ENCODE peak calls at places on chromosomes 12 and 14, in eight cellular contexts. One of them, this sample, is unnamed.

GRCh38 chr14:24251880-24252288 is 9.5 kb upstream of the TINF2 start:
- DNase-seq in progenitor cell of endocrine pancreas: no peak
- DNase-seq in fibroblast of lung: peak; percentile 65
- DNase-seq in IMR-90: peak; percentile 67
- DNase-seq in left lung: peak; percentile 28
- DNase-seq in Caco-2: no peak
- DNase-seq in lung: no peak
- DNase-seq in CD4-positive, alpha-beta T cell: no peak
- DNase-seq in this sample: no peak

GRCh38 chr14:68312884-68313725 is 479.8 kb downstream of the ZFP36L1 start:
- DNase-seq in progenitor cell of endocrine pancreas: no peak
- DNase-seq in fibroblast of lung: no peak
- DNase-seq in IMR-90: no peak
- DNase-seq in left lung: no peak
- DNase-seq in Caco-2: no peak
- DNase-seq in lung: no peak
- DNase-seq in CD4-positive, alpha-beta T cell: no peak
- DNase-seq in this sample: no peak

GRCh38 chr14:26917086-26917485 is 319.3 kb upstream of the NOVA1 start:
- DNase-seq in progenitor cell of endocrine pancreas: no peak
- DNase-seq in fibroblast of lung: peak; percentile 28
- DNase-seq in IMR-90: peak; percentile 2
- DNase-seq in left lung: no peak
- DNase-seq in Caco-2: peak; percentile 5
- DNase-seq in lung: no peak
- DNase-seq in CD4-positive, alpha-beta T cell: no peak
- DNase-seq in this sample: no peak

GRCh38 chr12:45670339-45671065 is 59.0 kb upstream of the ARID2 start:
- DNase-seq in progenitor cell of endocrine pancreas: no peak
- DNase-seq in fibroblast of lung: no peak
- DNase-seq in IMR-90: no peak
- DNase-seq in left lung: no peak
- DNase-seq in Caco-2: no peak
- DNase-seq in lung: no peak
- DNase-seq in CD4-positive, alpha-beta T cell: no peak
- DNase-seq in this sample: no peak

GRCh38 chr14:88667555-88668273 is 104.9 kb downstream of the ZC3H14 start:
- DNase-seq in progenitor cell of endocrine pancreas: peak; percentile 26
- DNase-seq in fibroblast of lung: peak; percentile 71
- DNase-seq in IMR-90: peak; percentile 83
- DNase-seq in left lung: no peak
- DNase-seq in Caco-2: peak; percentile 72
- DNase-seq in lung: peak; percentile 48
- DNase-seq in CD4-positive, alpha-beta T cell: peak; percentile 16
- DNase-seq in this sample: no peak

GRCh38 chr12:123983822-123984485 is 10.9 kb downstream of the ZNF664 start:
- DNase-seq in progenitor cell of endocrine pancreas: no peak
- DNase-seq in fibroblast of lung: peak; percentile 61
- DNase-seq in IMR-90: peak; percentile 75
- DNase-seq in left lung: no peak
- DNase-seq in Caco-2: peak; percentile 49
- DNase-seq in lung: peak; percentile 49
- DNase-seq in CD4-positive, alpha-beta T cell: peak; percentile 33
- DNase-seq in this sample: no peak

GRCh38 chr12:114213055-114213561 is 192.8 kb downstream of the TBX5 start:
- DNase-seq in progenitor cell of endocrine pancreas: no peak
- DNase-seq in fibroblast of lung: no peak
- DNase-seq in IMR-90: no peak
- DNase-seq in left lung: no peak
- DNase-seq in Caco-2: no peak
- DNase-seq in lung: no peak
- DNase-seq in CD4-positive, alpha-beta T cell: no peak
- DNase-seq in this sample: no peak

GRCh38 chr12:14264316-14264715 is 101.2 kb upstream of the ATF7IP start:
- DNase-seq in progenitor cell of endocrine pancreas: no peak
- DNase-seq in fibroblast of lung: no peak
- DNase-seq in IMR-90: peak; percentile 31
- DNase-seq in left lung: no peak
- DNase-seq in Caco-2: peak; percentile 34
- DNase-seq in lung: no peak
- DNase-seq in CD4-positive, alpha-beta T cell: no peak
- DNase-seq in this sample: no peak

GRCh38 chr14:68688872-68689371 is 103.9 kb downstream of the ZFP36L1 start:
- DNase-seq in progenitor cell of endocrine pancreas: no peak
- DNase-seq in fibroblast of lung: peak; percentile 79
- DNase-seq in IMR-90: peak; percentile 76
- DNase-seq in left lung: no peak
- DNase-seq in Caco-2: peak; percentile 28
- DNase-seq in lung: no peak
- DNase-seq in CD4-positive, alpha-beta T cell: no peak
- DNase-seq in this sample: no peak

GRCh38 chr12:42124764-42125371 is 19.8 kb downstream of the GXYLT1 start:
- DNase-seq in progenitor cell of endocrine pancreas: no peak
- DNase-seq in fibroblast of lung: no peak
- DNase-seq in IMR-90: no peak
- DNase-seq in left lung: no peak
- DNase-seq in Caco-2: peak; percentile 31
- DNase-seq in lung: no peak
- DNase-seq in CD4-positive, alpha-beta T cell: no peak
- DNase-seq in this sample: no peak

GRCh38 chr12:121060149-121061001 is 21.3 kb upstream of the OASL start:
- DNase-seq in progenitor cell of endocrine pancreas: no peak
- DNase-seq in fibroblast of lung: peak; percentile 16
- DNase-seq in IMR-90: peak; percentile 33
- DNase-seq in left lung: peak; percentile 39
- DNase-seq in Caco-2: peak; percentile 42
- DNase-seq in lung: no peak
- DNase-seq in CD4-positive, alpha-beta T cell: peak; percentile 56
- DNase-seq in this sample: peak; percentile 50

GRCh38 chr12:121059031-121059898 is 20.2 kb upstream of the OASL start:
- DNase-seq in progenitor cell of endocrine pancreas: no peak
- DNase-seq in fibroblast of lung: no peak
- DNase-seq in IMR-90: no peak
- DNase-seq in left lung: no peak
- DNase-seq in Caco-2: no peak
- DNase-seq in lung: no peak
- DNase-seq in CD4-positive, alpha-beta T cell: no peak
- DNase-seq in this sample: peak; percentile 48

GRCh38 chr12:121064116-121064515 is 25.1 kb upstream of the OASL start:
- DNase-seq in progenitor cell of endocrine pancreas: no peak
- DNase-seq in fibroblast of lung: no peak
- DNase-seq in IMR-90: no peak
- DNase-seq in left lung: no peak
- DNase-seq in Caco-2: no peak
- DNase-seq in lung: no peak
- DNase-seq in CD4-positive, alpha-beta T cell: no peak
- DNase-seq in this sample: no peak

GRCh38 chr12:121062391-121063045 is 23.5 kb upstream of the OASL start:
- DNase-seq in progenitor cell of endocrine pancreas: no peak
- DNase-seq in fibroblast of lung: no peak
- DNase-seq in IMR-90: no peak
- DNase-seq in left lung: no peak
- DNase-seq in Caco-2: no peak
- DNase-seq in lung: no peak
- DNase-seq in CD4-positive, alpha-beta T cell: no peak
- DNase-seq in this sample: peak; percentile 10

DNA sequence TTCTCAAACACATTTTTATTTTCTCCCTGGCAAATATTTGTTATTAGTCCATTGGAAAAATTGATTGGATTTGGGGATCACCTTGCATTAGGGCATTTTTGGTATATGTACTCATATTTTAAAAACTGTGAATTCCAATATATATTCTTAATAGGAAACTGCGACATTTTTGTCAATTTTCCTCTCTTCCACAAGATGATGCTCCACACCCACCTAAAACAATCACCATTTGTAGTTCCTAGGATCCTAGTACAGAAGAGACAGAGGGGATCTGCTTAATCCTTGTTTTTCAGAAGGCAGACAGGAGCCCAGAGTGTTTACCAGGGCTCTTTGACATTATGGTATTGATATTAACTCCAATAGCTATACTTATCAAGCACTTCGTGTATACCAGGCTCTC is 22.8 kb upstream of the OASL start:
- DNase-seq in progenitor cell of endocrine pancreas: no peak
- DNase-seq in fibroblast of lung: no peak
- DNase-seq in IMR-90: peak; percentile 13
- DNase-seq in left lung: no peak
- DNase-seq in Caco-2: no peak
- DNase-seq in lung: no peak
- DNase-seq in CD4-positive, alpha-beta T cell: no peak
- DNase-seq in this sample: no peak
- TF ChIP-seq CTCF in progenitor cell of endocrine pancreas: peak; percentile 24
- TF ChIP-seq CTCF in fibroblast of lung: peak; percentile 25
- TF ChIP-seq CTCF in IMR-90: peak; percentile 43
- TF ChIP-seq CTCF in left lung: no peak
- TF ChIP-seq CTCF in Caco-2: peak; percentile 61
- TF ChIP-seq CTCF in lung: no peak
- TF ChIP-seq CTCF in CD4-positive, alpha-beta T cell: no peak
- TF ChIP-seq CTCF in this sample: peak; percentile 37

GRCh38 chr14:78902010-78902623 is 731.9 kb downstream of the NRXN3 start:
- DNase-seq in progenitor cell of endocrine pancreas: peak; percentile 18
- DNase-seq in fibroblast of lung: peak; percentile 41
- DNase-seq in IMR-90: peak; percentile 54
- DNase-seq in left lung: no peak
- DNase-seq in Caco-2: peak; percentile 35
- DNase-seq in lung: no peak
- DNase-seq in CD4-positive, alpha-beta T cell: no peak
- DNase-seq in this sample: no peak

GRCh38 chr14:78904094-78904493 is 733.9 kb downstream of the NRXN3 start:
- DNase-seq in progenitor cell of endocrine pancreas: no peak
- DNase-seq in fibroblast of lung: no peak
- DNase-seq in IMR-90: no peak
- DNase-seq in left lung: no peak
- DNase-seq in Caco-2: no peak
- DNase-seq in lung: no peak
- DNase-seq in CD4-positive, alpha-beta T cell: no peak
- DNase-seq in this sample: no peak
- TF ChIP-seq CTCF in progenitor cell of endocrine pancreas: no peak
- TF ChIP-seq CTCF in fibroblast of lung: no peak
- TF ChIP-seq CTCF in IMR-90: no peak
- TF ChIP-seq CTCF in left lung: no peak
- TF ChIP-seq CTCF in Caco-2: no peak
- TF ChIP-seq CTCF in lung: no peak
- TF ChIP-seq CTCF in CD4-positive, alpha-beta T cell: no peak
- TF ChIP-seq CTCF in this sample: no peak

DNA sequence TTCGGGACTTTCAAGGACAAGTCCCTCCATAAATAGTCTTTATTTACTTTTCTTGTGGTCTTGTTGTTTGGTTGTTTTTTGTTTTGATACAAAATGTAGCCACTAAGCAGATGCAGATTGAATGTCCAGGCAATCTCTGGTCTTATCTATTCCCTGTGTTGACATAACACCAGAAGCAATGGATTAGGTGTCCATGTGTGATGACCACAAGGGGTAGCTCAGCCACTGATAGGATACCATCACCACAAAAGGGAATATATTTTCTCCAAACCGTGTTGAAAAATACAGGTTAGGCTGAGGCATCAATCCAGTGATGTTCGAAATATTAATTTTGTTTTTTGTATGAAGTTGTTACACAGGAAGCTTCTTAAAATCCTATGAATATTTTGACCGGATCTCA is 196.3 kb downstream of the EPS8 start:
- DNase-seq in progenitor cell of endocrine pancreas: no peak
- DNase-seq in fibroblast of lung: no peak
- DNase-seq in IMR-90: no peak
- DNase-seq in left lung: no peak
- DNase-seq in Caco-2: no peak
- DNase-seq in lung: no peak
- DNase-seq in CD4-positive, alpha-beta T cell: no peak
- DNase-seq in this sample: no peak
- TF ChIP-seq CTCF in progenitor cell of endocrine pancreas: no peak
- TF ChIP-seq CTCF in fibroblast of lung: no peak
- TF ChIP-seq CTCF in IMR-90: peak; percentile 28
- TF ChIP-seq CTCF in left lung: no peak
- TF ChIP-seq CTCF in Caco-2: peak; percentile 28
- TF ChIP-seq CTCF in lung: no peak
- TF ChIP-seq CTCF in CD4-positive, alpha-beta T cell: no peak
- TF ChIP-seq CTCF in this sample: no peak

DNA sequence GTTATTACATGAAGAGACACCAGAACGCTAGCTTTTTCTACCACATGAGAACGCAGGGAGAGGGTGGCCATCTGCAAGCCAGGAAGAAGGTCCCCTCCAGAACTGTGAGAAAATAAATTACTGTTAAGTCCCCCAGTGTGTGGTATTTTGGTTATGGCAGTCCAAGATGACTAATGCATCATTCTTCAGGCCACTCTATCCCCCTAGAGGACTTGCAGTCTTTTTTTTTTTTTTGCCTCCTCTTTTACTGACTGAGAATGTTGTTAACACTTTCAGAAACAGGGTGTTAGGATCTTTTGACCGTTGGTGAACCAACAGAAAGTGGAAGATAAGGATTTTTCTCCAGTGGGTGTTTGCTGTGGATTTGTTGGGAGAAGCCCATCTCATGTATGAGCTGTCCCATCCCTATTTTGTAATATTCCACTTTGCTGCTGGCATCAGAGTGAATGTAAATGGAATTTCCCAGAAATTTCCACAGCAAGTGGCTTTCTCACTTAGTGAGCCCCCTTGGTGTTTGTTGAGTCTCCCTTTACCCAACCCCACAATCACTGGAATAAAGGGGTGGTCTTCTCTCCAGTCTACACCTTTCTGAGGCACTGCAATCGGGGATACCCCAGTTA is 37.9 kb downstream of the MARK3 start:
- DNase-seq in progenitor cell of endocrine pancreas: no peak
- DNase-seq in fibroblast of lung: peak; percentile 91
- DNase-seq in IMR-90: peak; percentile 77
- DNase-seq in left lung: no peak
- DNase-seq in Caco-2: no peak
- DNase-seq in lung: no peak
- DNase-seq in CD4-positive, alpha-beta T cell: no peak
- DNase-seq in this sample: no peak
- TF ChIP-seq CTCF in progenitor cell of endocrine pancreas: no peak
- TF ChIP-seq CTCF in fibroblast of lung: no peak
- TF ChIP-seq CTCF in IMR-90: no peak
- TF ChIP-seq CTCF in left lung: no peak
- TF ChIP-seq CTCF in Caco-2: no peak
- TF ChIP-seq CTCF in lung: no peak
- TF ChIP-seq CTCF in CD4-positive, alpha-beta T cell: no peak
- TF ChIP-seq CTCF in this sample: no peak

GRCh38 chr14:59199614-59200013 is 11.1 kb downstream of the DAAM1 start:
- DNase-seq in progenitor cell of endocrine pancreas: no peak
- DNase-seq in fibroblast of lung: no peak
- DNase-seq in IMR-90: no peak
- DNase-seq in left lung: no peak
- DNase-seq in Caco-2: no peak
- DNase-seq in lung: no peak
- DNase-seq in CD4-positive, alpha-beta T cell: no peak
- DNase-seq in this sample: no peak
- TF ChIP-seq CTCF in progenitor cell of endocrine pancreas: peak; percentile 2
- TF ChIP-seq CTCF in fibroblast of lung: no peak
- TF ChIP-seq CTCF in IMR-90: no peak
- TF ChIP-seq CTCF in left lung: no peak
- TF ChIP-seq CTCF in Caco-2: no peak
- TF ChIP-seq CTCF in lung: no peak
- TF ChIP-seq CTCF in CD4-positive, alpha-beta T cell: no peak
- TF ChIP-seq CTCF in this sample: peak; percentile 9

GRCh38 chr14:31270196-31270772 is 62.7 kb upstream of the HECTD1 start:
- DNase-seq in progenitor cell of endocrine pancreas: no peak
- DNase-seq in fibroblast of lung: no peak
- DNase-seq in IMR-90: no peak
- DNase-seq in left lung: no peak
- DNase-seq in Caco-2: no peak
- DNase-seq in lung: peak; percentile 41
- DNase-seq in CD4-positive, alpha-beta T cell: no peak
- DNase-seq in this sample: no peak
- TF ChIP-seq CTCF in progenitor cell of endocrine pancreas: no peak
- TF ChIP-seq CTCF in fibroblast of lung: peak; percentile 9
- TF ChIP-seq CTCF in IMR-90: peak; percentile 15
- TF ChIP-seq CTCF in left lung: peak; percentile 25
- TF ChIP-seq CTCF in Caco-2: no peak
- TF ChIP-seq CTCF in lung: no peak
- TF ChIP-seq CTCF in CD4-positive, alpha-beta T cell: no peak
- TF ChIP-seq CTCF in this sample: no peak